ENCODE peak calls at places on chromosomes 12 and 14, in seven cellular contexts. A, W, J, G, C, F and Z are unnamed samples.

GRCh38 chr12:69998922-69999321 is 173.9 kb downstream of the MYRFL start:
- DNase-seq in A (no peak), W (no peak), J (no peak), G (no peak), C (no peak), F (no peak), Z (no peak)

GRCh38 chr12:113261847-113262470 is 40.7 kb downstream of the TPCN1 start:
- DNase-seq in A (no peak), W (no peak), J (no peak), G (peak; percentile 73), C (no peak), F (no peak), Z (peak; percentile 74)

GRCh38 chr14:60225268-60225667 is 23.8 kb upstream of the PPM1A start:
- DNase-seq in A (no peak), W (no peak), J (no peak), G (no peak), C (no peak), F (no peak), Z (no peak)

GRCh38 chr14:100844082-100844408 is 18.1 kb downstream of the MEG3 start:
- DNase-seq in A (no peak), W (no peak), J (no peak), G (no peak), C (no peak), F (no peak), Z (peak; percentile 68)

GRCh38 chr14:53605562-53605961 is 351.1 kb downstream of the BMP4 start:
- DNase-seq in A (no peak), W (no peak), J (no peak), G (no peak), C (no peak), F (no peak), Z (no peak)

GRCh38 chr14:50452979-50453705 is 56.5 kb upstream of the CDKL1 start:
- DNase-seq in A (no peak), W (no peak), J (no peak), G (peak; percentile 86), C (no peak), F (no peak), Z (no peak)

GRCh38 chr12:71607494-71608330 is 55.9 kb downstream of the ZFC3H1 start:
- DNase-seq in A (no peak), W (no peak), J (no peak), G (no peak), C (no peak), F (no peak), Z (no peak)

GRCh38 chr12:57456145-57456700 is 1.1 kb downstream of the INHBE start:
- DNase-seq in A (no peak), W (no peak), J (peak; percentile 92), G (peak; percentile 28), C (no peak), F (no peak), Z (peak; percentile 74)

GRCh38 chr12:69534389-69534822 is 50.9 kb upstream of the CCT2 start:
- DNase-seq in A (peak; percentile 88), W (no peak), J (peak; percentile 89), G (peak; percentile 100), C (peak; percentile 77), F (no peak), Z (peak; percentile 71)

GRCh38 chr14:102811254-102811963 is 34.2 kb downstream of the TRAF3 start:
- DNase-seq in A (no peak), W (no peak), J (no peak), G (no peak), C (no peak), F (no peak), Z (no peak)

GRCh38 chr14:93901813-93902212 is 25.3 kb upstream of the FAM181A start:
- DNase-seq in A (no peak), W (no peak), J (no peak), G (no peak), C (no peak), F (no peak), Z (no peak)

GRCh38 chr12:113697646-113698504 is 226.2 kb upstream of the LHX5 start:
- DNase-seq in A (no peak), W (no peak), J (peak; percentile 62), G (no peak), C (no peak), F (no peak), Z (no peak)

GRCh38 chr14:32623300-32624093 is 294.4 kb downstream of the AKAP6 start:
- DNase-seq in A (no peak), W (no peak), J (no peak), G (peak; percentile 47), C (no peak), F (no peak), Z (no peak)

GRCh38 chr12:51771008-51771407 is 77.5 kb downstream of the FIGNL2 start:
- DNase-seq in A (no peak), W (no peak), J (no peak), G (no peak), C (no peak), F (no peak), Z (no peak)

GRCh38 chr14:63960926-63961567 is 108.2 kb downstream of the SYNE2 start:
- DNase-seq in A (no peak), W (no peak), J (no peak), G (peak; percentile 21), C (no peak), F (no peak), Z (no peak)

GRCh38 chr14:101181717-101182313 is 278.3 kb upstream of the RTL1 start:
- DNase-seq in A (peak; percentile 74), W (no peak), J (no peak), G (no peak), C (no peak), F (no peak), Z (no peak)

GRCh38 chr12:77591959-77592358 is 238.7 kb upstream of the NAV3 start:
- DNase-seq in A (no peak), W (no peak), J (peak; percentile 33), G (no peak), C (no peak), F (no peak), Z (no peak)

GRCh38 chr14:83007641-83008237 is 1474.1 kb upstream of the SEL1L start:
- DNase-seq in A (no peak), W (no peak), J (no peak), G (peak; percentile 5), C (no peak), F (no peak), Z (no peak)

GRCh38 chr14:95489163-95489887 is 27.1 kb downstream of the SYNE3 start:
- DNase-seq in A (no peak), W (no peak), J (no peak), G (no peak), C (no peak), F (no peak), Z (no peak)

GRCh38 chr12:42173961-42174521 is 29.4 kb upstream of the GXYLT1 start:
- DNase-seq in A (no peak), W (no peak), J (no peak), G (no peak), C (no peak), F (no peak), Z (no peak)

GRCh38 chr12:106673151-106673550 is 90.3 kb downstream of the RFX4 start:
- DNase-seq in A (peak; percentile 62), W (no peak), J (no peak), G (no peak), C (no peak), F (no peak), Z (no peak)

GRCh38 chr14:66247662-66248061 is 238.5 kb upstream of the CCDC196 start:
- DNase-seq in A (no peak), W (no peak), J (no peak), G (no peak), C (no peak), F (no peak), Z (no peak)

GRCh38 chr12:79560165-79560889 is 130.4 kb downstream of the PAWR start:
- DNase-seq in A (no peak), W (no peak), J (no peak), G (no peak), C (no peak), F (no peak), Z (no peak)

GRCh38 chr12:47604474-47604873 is 101.4 kb downstream of the RPAP3 start:
- DNase-seq in A (no peak), W (no peak), J (no peak), G (peak; percentile 67), C (peak; percentile 24), F (no peak), Z (no peak)

GRCh38 chr14:89186850-89187376 is 230.1 kb downstream of the FOXN3 start:
- DNase-seq in A (no peak), W (no peak), J (no peak), G (peak; percentile 47), C (no peak), F (no peak), Z (no peak)